ENCODE peak calls at places on chromosomes 4 and X, in four cellular contexts. One of them, this sample, is unnamed.

GRCh38 chr4:19756661-19757060 is 495.0 kb upstream of the SLIT2 start:
- DNase-seq in K562: no peak
- DNase-seq in WTC11: no peak
- DNase-seq in GM12878: no peak
- DNase-seq in this sample: no peak

GRCh38 chrX:126064901-126065541 is 101.1 kb downstream of the DCAF12L2 start:
- DNase-seq in K562: no peak
- DNase-seq in GM12878: no peak
- DNase-seq in WTC11: no peak
- DNase-seq in this sample: no peak

GRCh38 chrX:37425370-37425769 is 76.2 kb downstream of the PRRG1 start:
- DNase-seq in GM12878: no peak
- DNase-seq in WTC11: no peak
- DNase-seq in K562: no peak
- DNase-seq in this sample: no peak

GRCh38 chr4:8117278-8117682 is 41.3 kb downstream of the ABLIM2 start:
- DNase-seq in GM12878: peak; percentile 4
- DNase-seq in WTC11: peak; percentile 85
- DNase-seq in K562: peak; percentile 71
- DNase-seq in this sample: peak; percentile 12

GRCh38 chr4:83561381-83561780 is 25.5 kb downstream of the GPAT3 start:
- DNase-seq in GM12878: no peak
- DNase-seq in WTC11: no peak
- DNase-seq in K562: no peak
- DNase-seq in this sample: peak; percentile 55

GRCh38 chr4:101205878-101206277 is 141.4 kb downstream of the PPP3CA start:
- DNase-seq in WTC11: no peak
- DNase-seq in GM12878: peak; percentile 3
- DNase-seq in K562: peak; percentile 11
- DNase-seq in this sample: no peak

GRCh38 chrX:81412428-81412827 is 210.5 kb downstream of the SH3BGRL start:
- DNase-seq in WTC11: no peak
- DNase-seq in K562: no peak
- DNase-seq in GM12878: no peak
- DNase-seq in this sample: no peak

GRCh38 chrX:124275167-124275894 is 57.1 kb upstream of the TEX13D start:
- DNase-seq in WTC11: no peak
- DNase-seq in K562: no peak
- DNase-seq in GM12878: no peak
- DNase-seq in this sample: no peak

GRCh38 chr4:6319530-6320150 is 50.0 kb downstream of the WFS1 start:
- DNase-seq in K562: no peak
- DNase-seq in WTC11: no peak
- DNase-seq in GM12878: no peak
- DNase-seq in this sample: no peak

GRCh38 chr4:167000141-167000852 is 234.0 kb downstream of the SPOCK3 start:
- DNase-seq in WTC11: no peak
- DNase-seq in K562: no peak
- DNase-seq in GM12878: no peak
- DNase-seq in this sample: no peak

GRCh38 chr4:114109776-114110175 is 130.3 kb upstream of the ARSJ start:
- DNase-seq in WTC11: no peak
- DNase-seq in GM12878: no peak
- DNase-seq in K562: no peak
- DNase-seq in this sample: no peak

GRCh38 chr4:114103908-114104307 is 124.5 kb upstream of the ARSJ start:
- DNase-seq in K562: no peak
- DNase-seq in GM12878: no peak
- DNase-seq in WTC11: no peak
- DNase-seq in this sample: no peak

DNA sequence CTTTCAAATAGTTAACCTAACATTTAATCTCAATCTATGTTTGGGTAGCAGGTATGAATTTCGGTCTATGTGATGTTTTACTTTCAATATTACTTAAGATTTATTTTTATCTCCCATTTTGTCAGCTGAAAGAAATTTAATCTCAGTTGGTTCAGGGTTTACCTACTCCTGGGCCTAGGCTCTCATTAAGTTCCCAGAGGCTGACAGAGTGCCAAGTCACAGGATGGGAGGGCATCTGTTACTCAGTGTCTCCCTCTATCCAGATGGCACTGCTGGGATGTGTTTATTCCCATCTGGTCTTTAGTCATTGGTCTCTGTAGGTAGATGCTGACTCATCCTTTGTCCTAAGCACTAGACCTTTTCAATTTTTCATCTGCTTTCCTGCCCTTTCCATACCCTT is 129.4 kb upstream of the ARSJ start:
- DNase-seq in K562: no peak
- DNase-seq in WTC11: no peak
- DNase-seq in GM12878: peak; percentile 15
- DNase-seq in this sample: peak; percentile 0
- TF ChIP-seq ETV6 in K562: no peak
- TF ChIP-seq ETV6 in WTC11: no peak
- TF ChIP-seq ETV6 in GM12878: no peak
- TF ChIP-seq ETV6 in this sample: no peak

GRCh38 chr4:112636688-112637551 is at the start of the genes LARP7 and ZGRF1:
- DNase-seq in WTC11: peak; percentile 98
- DNase-seq in GM12878: peak; percentile 96
- DNase-seq in K562: peak; percentile 98
- DNase-seq in this sample: peak; percentile 97

GRCh38 chr4:112637552-112637866 is 566 bp downstream of the LARP7 start:
- DNase-seq in GM12878: no peak
- DNase-seq in WTC11: no peak
- DNase-seq in K562: no peak
- DNase-seq in this sample: no peak

GRCh38 chr4:112633477-112634235 is 3.1 kb downstream of the ZGRF1 start:
- DNase-seq in K562: peak; percentile 37
- DNase-seq in WTC11: no peak
- DNase-seq in GM12878: peak; percentile 17
- DNase-seq in this sample: peak; percentile 18
- TF ChIP-seq ETV6 in K562: no peak
- TF ChIP-seq ETV6 in WTC11: no peak
- TF ChIP-seq ETV6 in GM12878: no peak
- TF ChIP-seq ETV6 in this sample: no peak

DNA sequence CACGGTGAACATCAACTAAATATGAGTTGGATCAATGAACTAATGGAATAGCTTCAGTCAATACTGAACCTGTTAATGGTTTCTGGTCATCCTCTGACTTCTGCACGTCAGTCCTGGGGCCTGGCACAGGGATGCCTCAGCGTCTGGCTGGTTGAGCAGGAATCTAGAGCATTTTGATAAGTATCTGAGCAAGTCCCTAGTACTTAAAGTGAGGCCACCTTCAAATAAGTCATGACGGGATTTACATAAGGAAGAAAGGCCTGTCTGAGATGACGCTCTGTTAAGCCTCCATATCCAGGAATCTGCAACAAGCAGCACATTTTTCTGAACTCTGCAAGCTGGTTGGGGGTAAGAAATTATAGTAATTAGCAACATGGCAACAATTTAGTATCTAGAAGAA is 83.2 kb upstream of the TBC1D9 start:
- DNase-seq in WTC11: no peak
- DNase-seq in GM12878: no peak
- DNase-seq in K562: no peak
- DNase-seq in this sample: no peak
- TF ChIP-seq ETV6 in WTC11: no peak
- TF ChIP-seq ETV6 in GM12878: no peak
- TF ChIP-seq ETV6 in K562: no peak
- TF ChIP-seq ETV6 in this sample: no peak

DNA sequence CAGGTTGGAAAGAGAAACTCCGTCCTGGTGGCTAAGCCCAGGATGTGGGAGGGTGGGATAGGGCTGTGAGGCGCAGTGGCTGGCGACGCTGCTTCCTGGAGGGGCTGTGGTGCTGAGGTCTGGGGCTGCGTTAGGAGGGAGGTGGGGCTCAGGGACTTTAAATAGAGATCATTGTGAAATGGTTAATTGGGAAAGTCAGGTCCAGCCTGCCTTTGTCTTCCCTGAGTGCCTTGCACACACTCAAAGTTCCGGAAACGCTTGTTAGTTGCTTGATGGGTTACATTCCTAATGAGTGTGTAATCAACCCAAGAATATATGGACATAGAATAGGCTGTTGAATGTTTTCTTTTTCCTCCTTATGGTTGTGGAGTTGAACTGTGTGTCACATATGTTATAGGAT is 55.7 kb upstream of the CLDN34 start:
- DNase-seq in K562: no peak
- DNase-seq in GM12878: no peak
- DNase-seq in WTC11: no peak
- DNase-seq in this sample: no peak
- TF ChIP-seq ETV6 in K562: no peak
- TF ChIP-seq ETV6 in GM12878: no peak
- TF ChIP-seq ETV6 in WTC11: no peak
- TF ChIP-seq ETV6 in this sample: no peak

DNA sequence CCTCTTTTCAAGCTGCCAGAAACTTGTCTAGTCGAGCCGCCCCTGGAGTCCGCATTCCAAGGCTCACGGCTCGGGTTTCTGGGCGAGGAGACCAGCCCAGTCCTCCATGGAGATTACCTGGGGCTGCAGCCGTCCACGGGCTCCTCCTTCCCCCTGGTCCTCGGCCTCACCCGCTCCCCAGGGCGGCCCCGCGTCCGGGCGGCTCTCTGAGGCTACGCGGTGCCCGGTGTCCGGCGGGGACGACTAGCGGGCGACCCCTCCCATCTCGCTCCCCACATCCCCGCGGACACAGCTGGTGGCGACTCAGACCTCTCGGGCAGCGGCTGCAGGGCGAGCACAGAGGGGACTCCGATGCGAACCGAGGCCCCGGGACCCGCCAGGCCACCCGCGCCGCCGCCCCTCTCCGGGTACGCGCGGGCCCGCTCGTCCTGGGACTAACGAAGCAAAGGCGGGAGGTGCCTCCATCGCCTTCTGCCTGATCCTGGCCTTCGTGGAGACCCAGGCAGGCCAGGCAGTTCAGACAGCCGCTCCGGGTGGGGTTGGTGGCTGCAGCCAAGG is 159.4 kb downstream of the TRAM1L1 start:
- DNase-seq in K562: no peak
- DNase-seq in WTC11: peak; percentile 73
- DNase-seq in GM12878: no peak
- DNase-seq in this sample: no peak
- TF ChIP-seq ETV6 in K562: no peak
- TF ChIP-seq ETV6 in WTC11: no peak
- TF ChIP-seq ETV6 in GM12878: no peak
- TF ChIP-seq ETV6 in this sample: no peak

DNA sequence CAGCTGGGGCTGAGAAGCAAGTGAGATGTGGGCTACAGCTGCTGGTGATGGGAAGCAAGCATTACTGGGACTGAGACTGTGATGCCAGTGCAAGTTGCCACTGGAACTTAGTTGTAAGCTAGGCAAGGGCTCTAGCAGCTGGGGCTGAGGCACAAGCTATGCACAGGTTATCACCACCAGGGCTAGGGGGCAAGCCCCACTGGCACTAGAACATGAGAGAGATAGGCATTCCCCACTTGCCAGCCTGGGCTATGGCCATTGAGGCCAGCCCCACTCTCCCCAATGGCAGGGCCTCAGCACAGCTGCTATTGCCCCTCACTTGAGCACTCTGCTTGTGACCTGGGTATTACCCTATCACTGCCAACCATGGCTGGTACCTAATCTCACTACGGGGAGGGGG is 130.8 kb upstream of the SMIM31 start:
- DNase-seq in WTC11: no peak
- DNase-seq in K562: no peak
- DNase-seq in GM12878: no peak
- DNase-seq in this sample: no peak
- TF ChIP-seq ETV6 in WTC11: no peak
- TF ChIP-seq ETV6 in K562: no peak
- TF ChIP-seq ETV6 in GM12878: no peak
- TF ChIP-seq ETV6 in this sample: no peak